ENCODE peak calls at places on chromosomes 5 and 9, in eight cellular contexts. T is heart left ventricle, G is tibial nerve, V is suprapubic skin, Z is esophagus muscularis mucosa, Y is uterus, B is ovary, N is spleen. D is an unnamed sample.

GRCh38 chr5:149011084-149011483 is 51.8 kb downstream of the SH3TC2 start:
- DNase-seq in T (no peak), Z (peak), N (no peak), Y (no peak), B (no peak), G (no peak), V (no peak), D (no peak)

GRCh38 chr9:37937403-37937802 is 33.5 kb upstream of the SLC25A51 start:
- DNase-seq in N (no peak), Z (no peak), G (no peak), B (no peak), Y (no peak), V (no peak), T (no peak), D (no peak)

GRCh38 chr9:121989010-121989409 is 104.1 kb downstream of the TTLL11 start:
- DNase-seq in N (no peak), B (no peak), T (no peak), G (no peak), V (no peak), Z (no peak), Y (no peak), D (no peak)

GRCh38 chr5:67115238-67115637 is 81.4 kb downstream of the CD180 start:
- DNase-seq in Z (no peak), N (no peak), Y (no peak), V (no peak), G (no peak), T (no peak), B (no peak), D (no peak)

GRCh38 chr9:126981218-126981617 is 66.6 kb downstream of the RALGPS1 start:
- DNase-seq in T (no peak), Y (no peak), B (no peak), N (no peak), V (no peak), Z (peak), G (no peak), D (no peak)

GRCh38 chr9:132504452-132504851 is 78.0 kb upstream of the BARHL1 start:
- DNase-seq in Y (no peak), Z (no peak), N (no peak), V (no peak), T (no peak), B (no peak), G (no peak), D (no peak)

GRCh38 chr5:112930082-112930344 is 8.0 kb upstream of the REEP5 start:
- DNase-seq in G (no peak), V (no peak), Z (peak), B (no peak), Y (no peak), T (no peak), N (no peak), D (no peak)

GRCh38 chr9:37410969-37411785 is 11.3 kb upstream of the GRHPR start:
- DNase-seq in N (peak), Z (no peak), T (no peak), B (no peak), Y (no peak), G (no peak), V (no peak), D (no peak)

GRCh38 chr5:58462623-58463230 is 2.8 kb upstream of the PLK2 start:
- DNase-seq in B (no peak), Y (no peak), V (no peak), N (no peak), G (peak), T (peak), Z (no peak), D (peak)

GRCh38 chr5:143929486-143929885 is 117.5 kb downstream of the HMHB1 start:
- DNase-seq in N (no peak), G (no peak), Y (no peak), Z (no peak), T (no peak), B (no peak), V (no peak), D (no peak)

GRCh38 chr9:1050125-1050895 is at the start of gene DMRT2:
- DNase-seq in B (peak), V (peak), N (no peak), Z (peak), T (peak), G (peak), Y (peak), D (peak)

GRCh38 chr9:93292664-93293328 is 108.9 kb downstream of the WNK2 start:
- DNase-seq in B (peak), V (peak), Z (peak), T (no peak), G (no peak), Y (no peak), N (peak), D (no peak)

GRCh38 chr5:139481122-139481533 is 1.4 kb downstream of the STING1 start:
- DNase-seq in G (no peak), B (peak), Y (peak), Z (no peak), N (peak), V (no peak), T (peak), D (no peak)

GRCh38 chr9:91036356-91036755 is 234.7 kb downstream of the SYK start:
- DNase-seq in V (no peak), T (no peak), N (no peak), G (no peak), Z (no peak), B (no peak), Y (peak), D (peak)

GRCh38 chr5:108727639-108728565 is 19.8 kb upstream of the FER start:
- DNase-seq in T (peak), V (peak), N (peak), Y (peak), Z (peak), G (peak), B (peak), D (peak)

GRCh38 chr5:131377785-131378325 is 114.0 kb downstream of the CDC42SE2 start:
- DNase-seq in Z (no peak), V (no peak), Y (no peak), T (no peak), N (no peak), G (no peak), B (no peak), D (no peak)

GRCh38 chr9:36550135-36550534 is 22.6 kb upstream of the MELK start:
- DNase-seq in Z (no peak), V (no peak), G (no peak), N (no peak), Y (no peak), T (no peak), B (no peak), D (no peak)

GRCh38 chr5:127892467-127893207 is 189.4 kb downstream of the CCDC192 start:
- DNase-seq in V (no peak), T (no peak), N (no peak), Z (no peak), B (no peak), Y (no peak), G (no peak), D (no peak)

GRCh38 chr5:51678335-51678734 is 295.1 kb downstream of the ISL1 start:
- DNase-seq in V (no peak), N (no peak), Y (no peak), G (no peak), Z (no peak), T (no peak), B (no peak), D (no peak)

GRCh38 chr5:134149571-134150303 is 27.0 kb downstream of the SKP1 start:
- DNase-seq in V (no peak), Y (no peak), B (no peak), N (peak), T (no peak), Z (no peak), G (no peak), D (no peak)

GRCh38 chr5:68000805-68001204 is 214.8 kb upstream of the PIK3R1 start:
- DNase-seq in T (no peak), B (no peak), V (no peak), N (no peak), Y (no peak), Z (no peak), G (no peak), D (no peak)

GRCh38 chr5:95022967-95023695 is 261.8 kb downstream of the MCTP1 start:
- DNase-seq in Y (no peak), Z (no peak), N (no peak), G (no peak), B (no peak), T (no peak), V (no peak), D (no peak)

GRCh38 chr9:133424187-133424586 is 2.0 kb downstream of the ADAMTS13 start:
- DNase-seq in G (no peak), N (no peak), T (no peak), Z (no peak), Y (no peak), V (no peak), B (no peak), D (no peak)

GRCh38 chr5:59158165-59158564 is 575.3 kb downstream of the RAB3C start:
- DNase-seq in Y (no peak), V (no peak), B (no peak), T (peak), G (no peak), Z (no peak), N (no peak), D (no peak)

GRCh38 chr5:132761321-132762240 is 14.4 kb downstream of the CCNI2 start:
- DNase-seq in N (no peak), V (peak), Y (no peak), B (no peak), Z (no peak), T (no peak), G (no peak), D (no peak)

GRCh38 chr5:125491986-125492385 is 745.5 kb upstream of the ZNF608 start:
- DNase-seq in N (no peak), Y (no peak), V (no peak), G (no peak), T (no peak), B (no peak), Z (no peak), D (no peak)

GRCh38 chr5:173278172-173278571 is 43.2 kb upstream of the NKX2-5 start:
- DNase-seq in G (no peak), B (no peak), N (no peak), V (no peak), Z (no peak), Y (no peak), T (peak), D (no peak)

GRCh38 chr9:91784673-91785402 is 165.2 kb downstream of the ROR2 start:
- DNase-seq in Y (no peak), N (no peak), Z (no peak), T (no peak), V (no peak), B (no peak), G (no peak), D (no peak)

GRCh38 chr9:18442629-18443491 is 31.1 kb upstream of the ADAMTSL1 start:
- DNase-seq in T (peak), G (peak), N (peak), V (peak), B (peak), Z (no peak), Y (peak), D (peak)

GRCh38 chr5:111848374-111848914 is 91.5 kb upstream of the NREP start:
- DNase-seq in N (no peak), B (no peak), V (no peak), Z (no peak), Y (no peak), T (no peak), G (no peak), D (no peak)

GRCh38 chr5:178186417-178186816 is 754 bp downstream of the GMCL2 start:
- DNase-seq in N (no peak), T (no peak), G (no peak), V (no peak), Y (no peak), B (no peak), Z (no peak), D (no peak)

GRCh38 chr5:1026700-1027621 is 18.4 kb downstream of the NKD2 start:
- DNase-seq in N (peak), Y (no peak), B (no peak), T (no peak), Z (no peak), G (no peak), V (peak), D (no peak)

GRCh38 chr9:98807811-98808195 is 333 bp downstream of the GALNT12 start:
- DNase-seq in T (no peak), B (no peak), Z (no peak), V (no peak), Y (no peak), N (peak), G (no peak), D (peak)

GRCh38 chr5:133825631-133826289 is 142.7 kb downstream of the C5orf15 start:
- DNase-seq in B (no peak), T (no peak), N (peak), V (peak), Z (no peak), G (no peak), Y (no peak), D (peak)

DNA sequence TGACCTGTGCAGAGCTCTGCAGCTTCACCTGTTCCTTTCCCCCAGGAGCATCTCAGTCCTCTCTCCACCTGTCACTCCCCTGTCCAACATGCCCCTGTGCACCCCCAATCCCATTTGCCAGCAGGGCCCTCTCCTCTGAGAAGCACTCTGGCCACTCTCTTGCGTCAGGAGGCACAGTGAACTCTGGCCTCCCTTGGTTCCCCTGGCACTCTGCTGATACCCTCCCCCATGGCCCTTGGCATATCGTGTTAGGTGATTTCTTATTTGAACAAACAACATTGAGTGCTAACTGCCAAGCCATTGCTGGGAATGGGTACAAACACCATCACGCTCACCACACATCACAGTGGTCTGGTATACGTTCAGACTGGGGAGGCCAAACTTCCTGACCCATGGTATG is 20.9 kb upstream of the TNIP1 start:
- DNase-seq in G (no peak), Z (no peak), Y (no peak), B (no peak), T (no peak), N (peak), V (no peak), D (no peak)
- TF ChIP-seq POLR2A in G (no peak), Z (no peak), Y (no peak), B (no peak), T (no peak), N (no peak), V (no peak), D (no peak)

GRCh38 chr5:79107020-79107796 is 4.4 kb upstream of the BHMT start:
- DNase-seq in N (no peak), Z (no peak), T (no peak), V (no peak), Y (no peak), G (no peak), B (no peak), D (no peak)

GRCh38 chr5:79111387-79111959 is at the start of gene BHMT:
- DNase-seq in V (no peak), Z (no peak), B (no peak), T (no peak), Y (no peak), N (no peak), G (no peak), D (no peak)

GRCh38 chr5:79108792-79109191 is 2.8 kb upstream of the BHMT start:
- DNase-seq in Y (no peak), V (no peak), Z (no peak), G (no peak), N (no peak), T (no peak), B (no peak), D (no peak)

GRCh38 chr5:79111960-79112702 is 522 bp downstream of the BHMT start:
- DNase-seq in G (no peak), N (no peak), V (no peak), Z (no peak), B (no peak), Y (no peak), T (no peak), D (no peak)

DNA sequence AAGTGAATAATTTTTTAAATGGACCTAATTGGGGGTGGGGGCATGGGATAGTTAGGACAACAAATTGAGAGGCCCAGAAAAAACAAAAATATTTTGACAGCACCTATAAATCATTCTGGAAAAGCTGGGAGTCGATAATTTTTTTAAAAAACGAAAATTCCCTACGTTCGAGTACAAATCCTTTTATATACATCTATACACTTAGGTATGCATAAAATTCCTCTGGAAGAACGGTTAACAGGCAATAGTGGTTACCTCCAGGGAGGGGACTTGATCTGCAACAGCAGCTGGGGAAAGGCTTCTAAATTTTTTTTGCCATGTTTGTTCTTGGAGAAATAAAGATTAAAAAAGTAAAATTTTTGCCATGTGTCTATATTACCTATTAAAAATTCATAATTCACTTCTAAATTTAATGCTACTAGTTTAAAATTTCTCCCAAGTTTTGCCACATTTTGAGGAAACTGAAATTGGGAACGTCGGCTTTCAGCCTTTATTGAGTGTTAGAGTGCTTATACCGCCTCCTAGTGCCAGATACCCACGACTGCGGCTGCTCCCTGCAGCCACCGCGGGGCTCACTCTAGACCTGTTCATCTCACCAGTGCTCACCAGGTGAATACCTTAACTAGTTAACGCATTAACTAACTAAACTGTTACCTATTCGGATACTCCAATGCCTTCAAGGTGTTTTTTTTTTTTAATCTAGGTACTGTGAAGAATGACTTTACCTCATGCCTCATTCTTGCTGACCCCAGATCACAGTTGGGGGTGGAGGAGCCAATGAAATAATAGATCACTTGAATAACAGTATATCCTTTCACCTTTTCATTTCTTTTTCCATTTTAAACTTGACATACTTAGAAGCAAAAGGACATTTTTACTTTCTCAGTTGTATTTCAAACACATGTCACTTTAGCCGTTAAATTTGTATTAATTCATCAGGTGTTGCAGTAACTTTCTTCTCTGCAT is 1.8 kb upstream of the BHMT start:
- DNase-seq in T (no peak), V (no peak), Y (no peak), N (no peak), G (peak), B (no peak), Z (no peak), D (no peak)
- TF ChIP-seq CTCF in T (no peak), V (no peak), Y (no peak), N (no peak), G (peak), B (no peak), Z (peak), D (no peak)

GRCh38 chr5:141835928-141836667 is 42.1 kb downstream of the PCDH1 start:
- DNase-seq in Z (no peak), B (no peak), V (no peak), Y (no peak), T (peak), N (no peak), G (no peak), D (no peak)
- H3K4me3 ChIP-seq in Z (no peak), B (no peak), V (no peak), Y (no peak), T (peak), N (no peak), G (no peak), D (no peak)

DNA sequence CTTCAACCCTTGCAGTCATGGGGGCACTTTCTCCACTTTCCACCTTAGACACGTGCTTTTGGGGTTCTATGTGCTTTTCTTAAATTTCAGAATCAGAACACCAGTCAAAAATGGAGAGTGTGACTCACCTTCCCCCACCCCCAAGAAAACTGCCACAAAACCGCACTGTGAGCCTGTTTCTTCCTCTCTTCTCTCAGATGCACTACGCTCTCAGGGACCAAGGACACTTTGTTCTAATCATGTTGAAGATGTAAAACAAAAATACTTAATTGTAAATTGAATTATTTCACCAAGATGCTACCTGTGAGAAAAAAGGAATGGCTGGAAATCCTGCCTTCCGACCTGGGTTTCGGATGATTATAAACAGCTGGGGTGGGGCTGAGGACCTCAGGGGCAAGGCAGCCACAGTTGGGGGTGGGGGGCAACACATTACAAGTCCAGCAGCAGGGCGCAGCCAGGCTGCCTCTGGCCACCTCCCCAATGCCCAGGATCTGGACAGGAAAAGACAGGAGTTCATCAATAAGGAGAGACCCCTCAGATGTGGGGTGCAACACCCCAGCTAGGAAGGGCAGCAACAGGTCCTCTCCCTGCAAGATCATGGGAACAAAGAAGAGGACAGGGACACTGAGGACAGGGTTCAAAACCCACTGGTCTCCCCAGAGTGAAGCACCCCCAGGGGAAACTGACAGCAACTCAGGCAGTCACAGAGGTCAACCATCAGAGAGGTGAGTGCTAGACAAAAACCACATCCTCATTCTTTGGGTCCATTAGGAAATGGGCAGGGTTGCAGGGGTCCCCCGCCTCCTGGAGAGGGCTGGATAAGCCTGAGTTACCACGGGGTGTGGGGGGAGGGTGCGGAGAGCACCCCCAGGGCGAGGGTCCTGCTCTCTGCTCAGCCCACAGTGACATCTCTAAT is 33.7 kb downstream of the SEMA4D start:
- DNase-seq in N (peak), Z (no peak), Y (no peak), V (no peak), B (no peak), G (no peak), T (no peak), D (peak)
- TF ChIP-seq POLR2A in N (no peak), Z (no peak), Y (no peak), V (no peak), B (no peak), G (no peak), T (no peak), D (no peak)

GRCh38 chr5:78050888-78051287 is 243.6 kb downstream of the AP3B1 start:
- DNase-seq in V (no peak), N (no peak), B (no peak), Y (no peak), Z (no peak), T (no peak), G (no peak), D (no peak)

GRCh38 chr5:78056901-78057514 is 237.5 kb downstream of the AP3B1 start:
- DNase-seq in N (no peak), B (no peak), Y (no peak), T (no peak), Z (no peak), G (no peak), V (no peak), D (no peak)

GRCh38 chr5:78060421-78060820 is 234.1 kb downstream of the AP3B1 start:
- DNase-seq in Z (no peak), V (no peak), G (no peak), B (no peak), Y (no peak), T (no peak), N (no peak), D (no peak)

GRCh38 chr5:78056053-78056452 is 238.4 kb downstream of the AP3B1 start:
- DNase-seq in V (no peak), N (no peak), T (no peak), Y (no peak), G (no peak), B (no peak), Z (no peak), D (no peak)
- TF ChIP-seq CTCF in V (no peak), N (no peak), T (no peak), Y (no peak), G (no peak), B (no peak), Z (no peak), D (no peak)

DNA sequence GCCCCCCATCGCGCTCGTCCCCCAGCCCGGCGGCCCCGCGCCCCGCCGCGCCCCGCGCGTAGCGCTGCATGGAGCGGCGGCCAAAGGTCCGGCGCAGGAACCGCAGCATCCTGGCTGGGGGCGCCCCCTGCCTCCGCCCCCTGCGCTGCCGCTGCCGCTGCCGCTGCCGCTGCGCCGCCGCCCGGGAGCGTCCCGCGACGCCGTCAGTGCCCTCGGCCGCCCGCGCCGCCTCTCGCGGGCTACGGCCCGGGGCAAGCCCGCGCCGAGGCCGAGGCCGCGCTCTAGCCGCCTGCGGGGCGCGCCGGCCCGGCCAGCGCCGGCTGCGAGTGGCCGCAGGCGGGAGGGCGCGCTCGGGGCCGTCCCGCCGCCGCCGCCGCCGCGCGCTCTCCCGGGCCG is 523 bp downstream of the EPB41L4B start:
- DNase-seq in T (no peak), V (no peak), Y (no peak), B (peak), Z (no peak), G (no peak), N (no peak), D (no peak)
- H3K4me3 ChIP-seq in T (no peak), V (peak), Y (no peak), B (peak), Z (peak), G (no peak), N (no peak), D (no peak)

D was measured in lower leg skin.